ENCODE peak calls at places on chromosomes 6 and 20, in eight cellular contexts. Q, K, V, D, P, L, T and W are unnamed samples.

GRCh38 chr20:22723659-22724058 is 139.3 kb upstream of the FOXA2 start:
- DNase-seq in P (no peak), L (no peak), K (no peak), T (no peak), D (no peak), V (no peak), Q (peak), W (no peak)

GRCh38 chr6:64985726-64986125 is 721.3 kb downstream of the EYS start:
- DNase-seq in D (no peak), K (peak), V (no peak), Q (no peak), T (no peak), L (no peak), P (no peak), W (peak)

GRCh38 chr20:7490288-7490687 is 450.0 kb downstream of the HAO1 start:
- DNase-seq in D (no peak), P (no peak), K (no peak), V (peak), T (no peak), L (no peak), Q (no peak), W (no peak)

GRCh38 chr6:158474961-158475343 is 84.9 kb upstream of the TMEM181 start:
- DNase-seq in D (peak), P (no peak), Q (no peak), L (no peak), T (no peak), V (peak), K (no peak), W (no peak)

GRCh38 chr6:166736606-166737005 is 109.6 kb upstream of the RPS6KA2 start:
- DNase-seq in D (no peak), L (no peak), V (peak), T (no peak), P (no peak), Q (peak), K (no peak), W (peak)

GRCh38 chr20:50283922-50284810 is 93.5 kb downstream of the CEBPB start:
- DNase-seq in V (peak), L (no peak), P (peak), Q (no peak), D (no peak), T (no peak), K (no peak), W (peak)

GRCh38 chr6:111686249-111686997 is 80.7 kb upstream of the TRAF3IP2 start:
- DNase-seq in K (peak), V (no peak), T (no peak), P (no peak), Q (no peak), L (no peak), D (no peak), W (peak)

GRCh38 chr6:21845018-21845417 is 251.5 kb downstream of the SOX4 start:
- DNase-seq in V (no peak), D (no peak), T (no peak), K (no peak), Q (no peak), L (no peak), P (no peak), W (no peak)

GRCh38 chr20:40679119-40679637 is 9.9 kb downstream of the MAFB start:
- DNase-seq in V (no peak), Q (no peak), T (no peak), P (no peak), K (no peak), L (no peak), D (no peak), W (no peak)

GRCh38 chr6:9155836-9156235 is 720.5 kb upstream of the SLC35B3 start:
- DNase-seq in K (no peak), P (no peak), Q (no peak), D (no peak), V (no peak), T (no peak), L (no peak), W (no peak)

GRCh38 chr6:56729719-56730118 is 87.0 kb upstream of the DST start:
- DNase-seq in D (no peak), K (no peak), T (no peak), L (no peak), V (peak), P (no peak), Q (peak), W (no peak)

GRCh38 chr20:17747431-17747846 is 47.7 kb downstream of the BANF2 start:
- DNase-seq in P (peak), Q (peak), K (no peak), V (peak), D (peak), L (no peak), T (peak), W (no peak)

GRCh38 chr6:317068-317451 is 24.8 kb downstream of the DUSP22 start:
- DNase-seq in D (no peak), L (no peak), K (no peak), P (no peak), Q (no peak), V (no peak), T (no peak), W (no peak)

GRCh38 chr6:40336986-40337780 is 250.0 kb downstream of the LRFN2 start:
- DNase-seq in T (no peak), L (no peak), P (no peak), D (no peak), Q (no peak), V (no peak), K (no peak), W (no peak)

GRCh38 chr6:111767752-111768430 is 105.4 kb downstream of the FYN start:
- DNase-seq in D (no peak), K (no peak), L (no peak), V (no peak), Q (no peak), T (no peak), P (no peak), W (no peak)

GRCh38 chr6:110067837-110068591 is 89.9 kb downstream of the GPR6 start:
- DNase-seq in L (no peak), T (peak), Q (no peak), V (no peak), K (no peak), D (no peak), P (no peak), W (no peak)

GRCh38 chr6:155604991-155605390 is 149.4 kb upstream of the NOX3 start:
- DNase-seq in T (no peak), P (no peak), D (no peak), L (no peak), K (no peak), V (no peak), Q (no peak), W (no peak)
- TF ChIP-seq CTCF in T (no peak), P (no peak), D (no peak), L (no peak), K (no peak), V (no peak), Q (no peak), W (no peak)

GRCh38 chr6:44002591-44003344 is 124.5 kb downstream of the MRPL14 start:
- DNase-seq in Q (no peak), L (no peak), V (peak), K (peak), P (peak), D (no peak), T (peak), W (peak)

GRCh38 chr6:44001318-44001868 is 125.9 kb downstream of the MRPL14 start:
- DNase-seq in D (no peak), V (peak), P (peak), L (no peak), Q (no peak), K (no peak), T (no peak), W (peak)

GRCh38 chr6:44002071-44002590 is 125.1 kb downstream of the MRPL14 start:
- DNase-seq in K (no peak), L (no peak), Q (no peak), V (no peak), P (peak), T (no peak), D (no peak), W (peak)

GRCh38 chr6:43999628-44000027 is 127.6 kb downstream of the MRPL14 start:
- DNase-seq in V (no peak), T (no peak), D (no peak), Q (no peak), P (no peak), K (no peak), L (no peak), W (no peak)

GRCh38 chr6:44000164-44000842 is 126.9 kb downstream of the MRPL14 start:
- DNase-seq in Q (no peak), L (no peak), D (no peak), T (no peak), V (peak), K (no peak), P (peak), W (peak)
- H3K4me3 ChIP-seq in Q (no peak), L (no peak), D (no peak), T (no peak), V (no peak), K (no peak), P (no peak), W (peak)

GRCh38 chr20:62804021-62804631 is 509 bp upstream of the OGFR start:
- DNase-seq in D (no peak), L (no peak), K (no peak), P (no peak), Q (no peak), V (no peak), T (no peak), W (peak)
- TF ChIP-seq CTCF in D (peak), L (no peak), K (peak), P (no peak), Q (peak), V (no peak), T (peak), W (peak)

DNA sequence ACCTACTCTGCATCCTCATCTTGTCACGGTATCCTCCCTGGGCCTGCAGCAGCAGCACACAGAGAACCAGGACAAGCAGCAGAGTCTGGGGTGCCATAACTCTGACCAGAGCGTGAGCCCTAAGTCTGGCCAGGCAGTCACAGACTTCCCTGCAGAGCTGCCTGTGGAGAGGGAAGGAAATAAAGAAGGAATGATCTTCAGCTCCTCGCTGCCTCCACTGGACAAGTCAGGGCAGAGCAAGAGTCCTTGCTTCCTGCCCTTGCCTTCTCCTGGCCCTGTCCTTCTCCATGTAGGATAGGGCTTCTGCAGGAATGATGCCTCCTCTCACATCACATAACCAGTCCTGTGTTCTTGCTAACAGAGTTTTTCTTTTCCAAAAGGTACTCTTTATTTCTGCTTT is 15.9 kb upstream of the WFDC11 start:
- DNase-seq in L (no peak), K (no peak), Q (no peak), T (no peak), V (peak), P (no peak), D (no peak), W (no peak)
- H3K4me3 ChIP-seq in L (no peak), K (no peak), Q (no peak), T (no peak), V (no peak), P (no peak), D (no peak), W (no peak)

GRCh38 chr20:46689082-46689753 is at the start of gene TP53RK:
- DNase-seq in K (peak), D (peak), L (peak), Q (peak), V (peak), T (peak), P (peak), W (peak)
- TF ChIP-seq CTCF in K (peak), D (peak), L (peak), Q (peak), V (peak), T (no peak), P (peak), W (no peak)

GRCh38 chr6:100665041-100665380 is 200.3 kb upstream of the SIM1 start:
- DNase-seq in V (no peak), T (no peak), P (no peak), K (no peak), L (no peak), D (no peak), Q (no peak), W (no peak)

GRCh38 chr6:100663219-100663863 is 198.6 kb upstream of the SIM1 start:
- DNase-seq in D (peak), K (no peak), P (no peak), Q (peak), L (no peak), V (peak), T (no peak), W (no peak)

GRCh38 chr6:100670056-100670455 is 205.3 kb upstream of the SIM1 start:
- DNase-seq in K (no peak), L (no peak), V (no peak), T (no peak), Q (no peak), P (no peak), D (no peak), W (no peak)

GRCh38 chr6:100658486-100658885 is 193.8 kb upstream of the SIM1 start:
- DNase-seq in P (no peak), L (no peak), K (no peak), T (no peak), Q (no peak), D (no peak), V (no peak), W (no peak)

GRCh38 chr6:100664274-100665040 is 199.7 kb upstream of the SIM1 start:
- DNase-seq in P (no peak), D (peak), L (peak), K (peak), V (peak), Q (peak), T (no peak), W (peak)
- H3K4me3 ChIP-seq in P (no peak), D (no peak), L (no peak), K (no peak), V (no peak), Q (no peak), T (no peak), W (no peak)

GRCh38 chr6:6694368-6694780 is 105.9 kb downstream of the LY86 start:
- DNase-seq in V (peak), K (no peak), Q (no peak), D (no peak), P (peak), T (no peak), L (no peak), W (no peak)
- TF ChIP-seq CTCF in V (peak), K (no peak), Q (no peak), D (no peak), P (no peak), T (no peak), L (no peak), W (peak)

GRCh38 chr6:163585932-163586437 is 171.5 kb downstream of the QKI start:
- DNase-seq in L (peak), Q (peak), D (peak), T (no peak), K (peak), V (peak), P (peak), W (peak)

GRCh38 chr6:163586888-163587287 is 172.4 kb downstream of the QKI start:
- DNase-seq in Q (no peak), D (no peak), K (no peak), V (no peak), P (no peak), L (no peak), T (no peak), W (no peak)

GRCh38 chr6:163589401-163589800 is 174.9 kb downstream of the QKI start:
- DNase-seq in L (no peak), P (no peak), K (no peak), D (no peak), V (no peak), Q (no peak), T (no peak), W (peak)

GRCh38 chr6:163592872-163593271 is 178.4 kb downstream of the QKI start:
- DNase-seq in T (no peak), P (no peak), L (no peak), K (no peak), V (no peak), Q (no peak), D (no peak), W (no peak)

GRCh38 chr6:163588211-163588919 is 173.8 kb downstream of the QKI start:
- DNase-seq in P (no peak), V (peak), L (no peak), D (peak), K (peak), Q (peak), T (no peak), W (peak)
- H3K4me3 ChIP-seq in P (no peak), V (no peak), L (no peak), D (no peak), K (no peak), Q (no peak), T (peak), W (no peak)

GRCh38 chr6:18990313-18990978 is 603.3 kb downstream of the RNF144B start:
- DNase-seq in T (peak), D (no peak), V (peak), Q (no peak), L (peak), P (peak), K (peak), W (peak)
- TF ChIP-seq CTCF in T (peak), D (peak), V (peak), Q (peak), L (peak), P (peak), K (peak), W (peak)